ENCODE peak calls at places on chromosomes 4 and X, in nine cellular contexts. O, Y, E, N, I, M, V, C and X are unnamed samples.

GRCh38 chr4:122691988-122692387 is 40.5 kb upstream of the BBS12 start:
- DNase-seq in M (no peak), Y (no peak), E (no peak), O (no peak), I (no peak), N (no peak), V (no peak), C (no peak), X (no peak)

GRCh38 chr4:82842593-82842992 is 44.0 kb upstream of the SCD5 start:
- DNase-seq in E (peak; percentile 25), M (peak; percentile 53), I (peak; percentile 28), Y (no peak), N (no peak), O (no peak), C (peak; percentile 3), V (no peak), X (no peak)

GRCh38 chrX:136754641-136755040 is 26.1 kb downstream of the ARHGEF6 start:
- DNase-seq in E (no peak), Y (no peak), I (peak; percentile 43), M (no peak), C (no peak), N (no peak), V (no peak), O (no peak), X (no peak)

GRCh38 chrX:112844250-112844649 is 3.6 kb upstream of the AMOT start:
- DNase-seq in I (no peak), O (no peak), M (no peak), N (no peak), E (no peak), C (no peak), V (peak; percentile 21), Y (no peak), X (no peak)

GRCh38 chr4:71184195-71184781 is 154.5 kb upstream of the SLC4A4 start:
- DNase-seq in N (no peak), V (peak; percentile 65), Y (peak; percentile 64), M (peak; percentile 84), E (peak; percentile 76), I (peak; percentile 70), O (peak; percentile 80), C (peak; percentile 55), X (peak; percentile 64)

GRCh38 chr4:1720163-1720983 is 750 bp downstream of the TMEM129 start:
- DNase-seq in E (peak; percentile 42), N (peak; percentile 72), I (peak; percentile 53), Y (peak; percentile 59), O (peak; percentile 74), M (peak; percentile 54), C (no peak), V (no peak), X (peak; percentile 48)

GRCh38 chr4:13102344-13102743 is 381.8 kb downstream of the RAB28 start:
- DNase-seq in V (no peak), N (no peak), Y (no peak), E (no peak), O (no peak), I (no peak), C (no peak), M (no peak), X (no peak)

GRCh38 chrX:40845331-40845911 is 110.1 kb upstream of the MED14 start:
- DNase-seq in V (peak; percentile 17), C (no peak), E (peak; percentile 93), O (no peak), N (no peak), Y (no peak), I (peak; percentile 94), M (peak; percentile 85), X (no peak)

GRCh38 chr4:4677825-4678522 is 136.1 kb upstream of the STX18 start:
- DNase-seq in O (no peak), N (no peak), Y (no peak), E (peak; percentile 62), C (peak; percentile 70), V (no peak), I (peak; percentile 84), M (peak; percentile 72), X (no peak)

GRCh38 chr4:101286663-101287062 is 60.7 kb downstream of the PPP3CA start:
- DNase-seq in Y (no peak), M (no peak), V (no peak), E (no peak), I (no peak), C (no peak), N (no peak), O (no peak), X (no peak)

GRCh38 chrX:31704938-31705337 is 633.1 kb upstream of the FTHL17 start:
- DNase-seq in N (no peak), M (no peak), Y (no peak), O (no peak), C (no peak), V (no peak), E (no peak), I (no peak), X (no peak)

GRCh38 chr4:8524595-8525382 is 55.4 kb upstream of the GPR78 start:
- DNase-seq in I (no peak), V (no peak), Y (no peak), M (no peak), O (no peak), E (no peak), C (no peak), N (no peak), X (no peak)

GRCh38 chr4:137608085-137608484 is 75.8 kb upstream of the PCDH18 start:
- DNase-seq in O (no peak), M (peak; percentile 34), N (no peak), E (no peak), V (no peak), C (no peak), Y (no peak), I (no peak), X (no peak)

GRCh38 chr4:125433453-125433852 is 118.7 kb downstream of the FAT4 start:
- DNase-seq in C (peak; percentile 43), E (peak; percentile 57), O (no peak), I (peak; percentile 93), V (no peak), M (no peak), Y (no peak), N (no peak), X (no peak)

GRCh38 chr4:2651546-2651945 is 104.6 kb downstream of the TNIP2 start:
- DNase-seq in O (no peak), C (no peak), I (no peak), M (no peak), Y (no peak), E (no peak), N (no peak), V (no peak), X (no peak)

GRCh38 chr4:184817494-184818215 is 8.1 kb downstream of the ACSL1 start:
- DNase-seq in C (no peak), V (no peak), M (no peak), I (no peak), E (no peak), N (no peak), Y (no peak), O (no peak), X (no peak)

GRCh38 chr4:80989921-80990544 is 40.5 kb upstream of the BMP3 start:
- DNase-seq in E (peak; percentile 80), C (peak; percentile 48), O (peak; percentile 29), M (peak; percentile 83), I (peak; percentile 77), Y (peak; percentile 60), N (no peak), V (peak; percentile 65), X (peak; percentile 15)

GRCh38 chr4:106358899-106359298 is 9.7 kb downstream of the GIMD1 start:
- DNase-seq in C (no peak), M (no peak), V (peak; percentile 56), O (no peak), N (no peak), I (peak; percentile 29), E (no peak), Y (no peak), X (no peak)

GRCh38 chr4:139279723-139280620 is at the start of gene MGARP:
- DNase-seq in Y (peak; percentile 49), M (peak; percentile 93), I (peak; percentile 32), V (no peak), C (peak; percentile 55), E (peak; percentile 28), N (peak; percentile 49), O (no peak), X (peak; percentile 28)
- TF ChIP-seq CTCF in Y (no peak), M (no peak), I (no peak), V (no peak), C (no peak), E (no peak), N (no peak), O (no peak), X (no peak)

GRCh38 chr4:147596976-147597375 is 20.2 kb upstream of the TMEM184C start:
- DNase-seq in Y (no peak), C (peak; percentile 72), O (no peak), I (peak; percentile 80), N (no peak), M (no peak), E (peak; percentile 88), V (peak; percentile 89), X (no peak)

GRCh38 chr4:147596377-147596776 is 20.8 kb upstream of the TMEM184C start:
- DNase-seq in Y (no peak), M (no peak), E (peak; percentile 39), N (no peak), I (no peak), O (peak; percentile 25), C (peak; percentile 55), V (peak; percentile 75), X (peak; percentile 18)

GRCh38 chr4:147597561-147597960 is 19.6 kb upstream of the TMEM184C start:
- DNase-seq in I (no peak), Y (no peak), E (no peak), M (no peak), C (no peak), N (no peak), V (no peak), O (no peak), X (no peak)

GRCh38 chr4:147591048-147591577 is 26.1 kb upstream of the TMEM184C start:
- DNase-seq in Y (no peak), V (peak; percentile 41), E (peak; percentile 33), I (peak; percentile 20), N (no peak), O (no peak), C (no peak), M (no peak), X (no peak)

GRCh38 chr4:147594107-147594506 is 23.1 kb upstream of the TMEM184C start:
- DNase-seq in I (peak; percentile 28), O (no peak), V (no peak), E (no peak), N (no peak), M (peak; percentile 41), C (no peak), Y (no peak), X (no peak)
- TF ChIP-seq CTCF in I (peak; percentile 40), O (no peak), V (no peak), E (peak; percentile 22), N (no peak), M (peak; percentile 55), C (peak; percentile 28), Y (no peak), X (no peak)

GRCh38 chr4:186260504-186261448 is 5.2 kb upstream of the F11 start:
- DNase-seq in Y (no peak), E (no peak), N (no peak), O (no peak), I (no peak), M (no peak), C (no peak), V (peak; percentile 22), X (no peak)
- TF ChIP-seq CTCF in Y (no peak), E (no peak), N (no peak), O (no peak), I (no peak), M (no peak), C (no peak), V (no peak), X (no peak)

DNA sequence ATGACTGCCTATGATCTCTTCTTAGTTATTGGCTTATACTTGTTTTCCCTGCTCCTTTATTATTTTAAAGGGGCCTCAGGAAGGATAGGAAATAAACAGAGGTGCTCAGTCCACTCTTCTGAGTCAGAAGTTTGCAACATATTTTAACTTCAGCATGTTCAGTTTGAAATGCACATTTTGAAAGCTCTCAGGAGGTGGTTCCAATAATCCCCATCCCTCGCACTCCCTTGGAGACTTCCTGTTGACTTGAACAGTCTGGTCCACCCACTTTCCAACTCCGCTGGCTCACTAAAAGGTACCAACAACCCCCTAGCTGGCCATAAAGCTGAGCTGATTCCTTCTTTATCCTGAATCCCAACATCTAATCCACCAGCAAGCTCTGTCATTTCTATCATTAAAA is 78.3 kb upstream of the DUSP21 start:
- DNase-seq in Y (no peak), E (no peak), O (no peak), N (no peak), C (peak; percentile 92), V (no peak), M (no peak), I (no peak), X (no peak)
- TF ChIP-seq CTCF in Y (no peak), E (no peak), O (no peak), N (no peak), C (no peak), V (no peak), M (no peak), I (no peak), X (no peak)